ENCODE peak calls at places on chromosome 15, in five cellular contexts. Q is stimulated activated CD8-positive, alpha-beta memory T cell treated with anti-CD3 and anti-CD28 coated beads, Interleukin-4, amount 100 ng/mL, for 24 hours; C is HS-5; G is activated gamma-delta T cell treated with Interleukin-2 at 50 U/mL for 16 hours; B is stomach. W is an unnamed sample.

GRCh38 chr15:55681631-55682030 is 61.3 kb downstream of the PRTG start:
- DNase-seq in Q (no peak), C (no peak), G (no peak), B (no peak), W (no peak)

GRCh38 chr15:70510433-70510832 is 252.9 kb downstream of the UACA start:
- DNase-seq in Q (no peak), C (no peak), G (no peak), B (no peak), W (no peak)

GRCh38 chr15:67013696-67014095 is 51.7 kb upstream of the SMAD3 start:
- DNase-seq in Q (no peak), C (no peak), G (no peak), B (no peak), W (peak; percentile 33)

GRCh38 chr15:95653361-95653805 is 677.1 kb upstream of the NR2F2 start:
- DNase-seq in Q (no peak), C (no peak), G (no peak), B (no peak), W (no peak)

GRCh38 chr15:33031324-33031736 is 163.2 kb downstream of the FMN1 start:
- DNase-seq in Q (no peak), C (peak; percentile 57), G (no peak), B (no peak), W (no peak)

GRCh38 chr15:72923304-72923703 is 129.0 kb upstream of the NEO1 start:
- DNase-seq in Q (no peak), C (no peak), G (no peak), B (no peak), W (no peak)

GRCh38 chr15:31358957-31359721 is 32.5 kb downstream of the KLF13 start:
- DNase-seq in Q (no peak), C (no peak), G (no peak), B (no peak), W (no peak)

GRCh38 chr15:56913670-56914069 is 4.8 kb upstream of the TCF12 start:
- DNase-seq in Q (no peak), C (no peak), G (no peak), B (no peak), W (no peak)

GRCh38 chr15:52137432-52138357 is 25.1 kb upstream of the BCL2L10 start:
- DNase-seq in Q (no peak), C (no peak), G (no peak), B (peak; percentile 54), W (no peak)

GRCh38 chr15:78325092-78325843 is 14.9 kb upstream of the CRABP1 start:
- DNase-seq in Q (no peak), C (no peak), G (no peak), B (no peak), W (no peak)

GRCh38 chr15:73794501-73795133 is 41.5 kb upstream of the INSYN1 start:
- DNase-seq in Q (no peak), C (no peak), G (no peak), B (no peak), W (no peak)

GRCh38 chr15:101723161-101723873 is 956 bp downstream of the TARS3 start:
- DNase-seq in Q (peak; percentile 9), C (no peak), G (peak; percentile 36), B (no peak), W (no peak)

GRCh38 chr15:32636410-32636809 is 5.1 kb upstream of the SCG5 start:
- DNase-seq in Q (no peak), C (no peak), G (no peak), B (no peak), W (no peak)

GRCh38 chr15:62739507-62739906 is 303.0 kb upstream of the TPM1 start:
- DNase-seq in Q (no peak), C (peak; percentile 39), G (no peak), B (no peak), W (no peak)

GRCh38 chr15:65041787-65042186 is 3.4 kb upstream of the SLC51B start:
- DNase-seq in Q (no peak), C (no peak), G (no peak), B (no peak), W (no peak)

GRCh38 chr15:50531763-50532162 is 14.7 kb downstream of the USP50 start:
- DNase-seq in Q (no peak), C (no peak), G (no peak), B (no peak), W (no peak)

GRCh38 chr15:78422571-78423340 is 15.3 kb upstream of the IREB2 start:
- DNase-seq in Q (peak; percentile 45), C (no peak), G (peak; percentile 58), B (peak; percentile 72), W (peak; percentile 20)

GRCh38 chr15:57549935-57550334 is 41.8 kb upstream of the MYZAP start:
- DNase-seq in Q (no peak), C (no peak), G (no peak), B (no peak), W (no peak)

GRCh38 chr15:89171136-89172072 is 50.0 kb downstream of the RLBP1 start:
- DNase-seq in Q (no peak), C (no peak), G (peak; percentile 18), B (peak; percentile 71), W (no peak)

GRCh38 chr15:98063871-98064270 is 103.4 kb downstream of the ARRDC4 start:
- DNase-seq in Q (no peak), C (no peak), G (no peak), B (no peak), W (no peak)

GRCh38 chr15:100264994-100265640 is 76.7 kb downstream of the ADAMTS17 start:
- DNase-seq in Q (no peak), C (no peak), G (no peak), B (peak; percentile 18), W (no peak)

GRCh38 chr15:58369261-58369699 is 62.5 kb upstream of the LIPC start:
- DNase-seq in Q (no peak), C (peak; percentile 69), G (no peak), B (no peak), W (no peak)

GRCh38 chr15:51829360-51830278 is at the start of gene TMOD3:
- DNase-seq in Q (peak; percentile 86), C (peak; percentile 73), G (peak; percentile 90), B (peak; percentile 94), W (peak; percentile 74)

GRCh38 chr15:77988386-77989301 is 88.9 kb downstream of the TBC1D2B start:
- DNase-seq in Q (no peak), C (no peak), G (no peak), B (no peak), W (no peak)

GRCh38 chr15:32651229-32651837 is 9.8 kb downstream of the SCG5 start:
- DNase-seq in Q (peak; percentile 4), C (no peak), G (peak; percentile 15), B (peak; percentile 56), W (peak; percentile 38)